ENCODE peak calls at places on chromosomes 4 and X, in seven cellular contexts. R is SK-MEL-5; C is heart right ventricle; D is BE2C; H is stimulated activated CD8-positive, alpha-beta memory T cell treated with anti-CD3 and anti-CD28 coated beads, Interleukin-4, amount 100 ng/mL, for 4 hours; L is cardiac fibroblast; U is AG20443. K is an unnamed sample.
A peak's percentile ranks its signal among the peaks of the same experiment; 100 is the strongest.

GRCh38 chr4:20773144-20773997 is 73.1 kb downstream of the PACRGL start:
- DNase-seq in R (peak; percentile 69), C (peak; percentile 34), D (peak; percentile 61), H (no peak), L (peak; percentile 77), U (peak; percentile 81), K (peak; percentile 0)

GRCh38 chrX:55623100-55623499 is at the start of gene FOXR2:
- DNase-seq in R (no peak), C (no peak), D (no peak), H (no peak), L (no peak), U (no peak), K (no peak)

GRCh38 chrX:107823456-107823855 is 2.2 kb upstream of the MID2 start:
- DNase-seq in R (peak; percentile 21), C (no peak), D (no peak), H (no peak), L (peak; percentile 86), U (peak; percentile 35), K (no peak)

GRCh38 chr4:98625920-98626319 is 32.5 kb downstream of the TSPAN5 start:
- DNase-seq in R (no peak), C (no peak), D (no peak), H (no peak), L (no peak), U (no peak), K (no peak)

GRCh38 chr4:94714761-94715160 is 43.0 kb upstream of the BMPR1B start:
- DNase-seq in R (no peak), C (no peak), D (no peak), H (no peak), L (peak; percentile 23), U (peak; percentile 77), K (no peak)

GRCh38 chrX:129649268-129650182 is 5.2 kb downstream of the APLN start:
- DNase-seq in R (no peak), C (no peak), D (no peak), H (no peak), L (no peak), U (peak; percentile 28), K (no peak)

GRCh38 chr4:23163649-23164436 is 471.1 kb downstream of the GBA3 start:
- DNase-seq in R (no peak), C (no peak), D (no peak), H (no peak), L (no peak), U (no peak), K (no peak)

GRCh38 chrX:40086569-40087335 is 11.0 kb downstream of the BCOR start:
- DNase-seq in R (peak; percentile 81), C (no peak), D (no peak), H (no peak), L (no peak), U (no peak), K (no peak)

GRCh38 chrX:39777623-39778025 is 320.1 kb downstream of the BCOR start:
- DNase-seq in R (no peak), C (no peak), D (no peak), H (no peak), L (no peak), U (no peak), K (peak; percentile 57)

GRCh38 chrX:13418126-13419091 is 98.6 kb upstream of the ATXN3L start:
- DNase-seq in R (no peak), C (no peak), D (no peak), H (no peak), L (peak; percentile 51), U (no peak), K (no peak)

GRCh38 chr4:183395395-183395794 is 49.0 kb upstream of the CDKN2AIP start:
- DNase-seq in R (no peak), C (no peak), D (no peak), H (no peak), L (no peak), U (no peak), K (no peak)

GRCh38 chrX:121958886-121959285 is 911.5 kb downstream of the GLUD2 start:
- DNase-seq in R (no peak), C (no peak), D (no peak), H (no peak), L (peak; percentile 2), U (no peak), K (no peak)

GRCh38 chrX:65601530-65602281 is 65.7 kb upstream of the MSN start:
- DNase-seq in R (peak; percentile 4), C (peak; percentile 88), D (no peak), H (no peak), L (peak; percentile 94), U (peak; percentile 69), K (peak; percentile 54)

GRCh38 chr4:79682161-79682560 is 274.1 kb upstream of the GK2 start:
- DNase-seq in R (no peak), C (no peak), D (no peak), H (no peak), L (no peak), U (no peak), K (no peak)

GRCh38 chr4:7944568-7945220 is 5.0 kb upstream of the AFAP1 start:
- DNase-seq in R (no peak), C (no peak), D (no peak), H (no peak), L (no peak), U (no peak), K (no peak)

K was measured in stimulated activated naive B cell treated with anti-CD40 and anti-IgM and Interleukin-4, amounts not matched to agents 10 μg/mL and 1 μg/mL and 100 μg/mL, for 72 hours.